ENCODE peak calls at places on chromosomes 7 and 10, in four cellular contexts. N is prostate gland, C is fibroblast of lung, P is fibroblast of mammary gland. Q is an unnamed sample.

GRCh38 chr7:117383826-117384225 is 43.5 kb downstream of the ASZ1 start:
- DNase-seq in N (no peak), C (no peak), P (no peak), Q (peak; percentile 10)

GRCh38 chr7:37440738-37441404 is 7.8 kb downstream of the ELMO1 start:
- DNase-seq in N (no peak), C (no peak), P (no peak), Q (no peak)

GRCh38 chr7:47283497-47284131 is 298.3 kb downstream of the TNS3 start:
- DNase-seq in N (no peak), C (no peak), P (no peak), Q (no peak)

GRCh38 chr7:132004528-132004927 is 448.1 kb upstream of the PODXL start:
- DNase-seq in N (peak; percentile 21), C (peak; percentile 45), P (peak; percentile 24), Q (peak; percentile 7)

GRCh38 chr10:18079665-18080295 is 60.4 kb upstream of the CACNB2 start:
- DNase-seq in N (no peak), C (peak; percentile 11), P (peak; percentile 73), Q (peak; percentile 29)

GRCh38 chr7:116315293-116315692 is 105.0 kb downstream of the TES start:
- DNase-seq in N (peak; percentile 21), C (peak; percentile 89), P (peak; percentile 54), Q (peak; percentile 28)

GRCh38 chr10:52387744-52388143 is 73.7 kb downstream of the DKK1 start:
- DNase-seq in N (no peak), C (peak; percentile 16), P (no peak), Q (no peak)

GRCh38 chr7:43612599-43613589 is 30.0 kb downstream of the STK17A start:
- DNase-seq in N (no peak), C (peak; percentile 78), P (peak; percentile 79), Q (peak; percentile 59)

GRCh38 chr7:30866939-30867338 is 44.7 kb upstream of the AQP1 start:
- DNase-seq in N (no peak), C (no peak), P (no peak), Q (no peak)

GRCh38 chr10:131692176-131692575 is 208.6 kb upstream of the PPP2R2D start:
- DNase-seq in N (no peak), C (no peak), P (no peak), Q (no peak)

GRCh38 chr10:97821308-97822038 is 28.2 kb upstream of the GOLGA7B start:
- DNase-seq in N (no peak), C (no peak), P (no peak), Q (peak; percentile 6)

GRCh38 chr7:92461027-92462003 is 14.0 kb downstream of the GATAD1 start:
- DNase-seq in N (peak; percentile 16), C (peak; percentile 33), P (peak; percentile 55), Q (peak; percentile 72)

GRCh38 chr10:65294329-65294728 is 1631.5 kb upstream of the LRRTM3 start:
- DNase-seq in N (no peak), C (peak; percentile 37), P (no peak), Q (no peak)
- TF ChIP-seq CTCF in N (no peak), C (no peak), P (no peak), Q (no peak)

DNA sequence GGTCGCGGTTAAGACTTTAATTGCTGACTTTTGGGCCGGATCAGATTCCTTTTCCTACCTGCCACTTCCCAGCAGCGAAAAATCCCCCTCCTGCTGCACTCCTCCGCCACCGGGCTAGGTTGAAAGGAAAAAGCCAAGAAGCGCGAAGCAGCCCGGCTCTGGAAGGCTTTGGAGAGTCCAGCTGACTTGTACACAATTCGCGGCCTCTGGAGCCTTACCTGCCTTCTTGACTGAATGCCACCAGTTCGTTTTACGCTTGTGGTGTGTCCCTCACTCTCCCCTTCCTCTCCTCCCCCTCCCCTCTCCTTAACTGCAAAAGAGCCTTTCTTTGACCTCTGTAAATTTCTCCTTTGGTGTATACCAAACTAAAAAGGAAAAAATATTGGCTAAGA is 2.7 kb upstream of the FEZF1 start:
- DNase-seq in N (no peak), C (no peak), P (no peak), Q (no peak)
- H3K4me3 ChIP-seq in N (no peak overlapping the region), C (no peak overlapping the region), P (no peak overlapping the region), Q (no peak overlapping the region)

DNA sequence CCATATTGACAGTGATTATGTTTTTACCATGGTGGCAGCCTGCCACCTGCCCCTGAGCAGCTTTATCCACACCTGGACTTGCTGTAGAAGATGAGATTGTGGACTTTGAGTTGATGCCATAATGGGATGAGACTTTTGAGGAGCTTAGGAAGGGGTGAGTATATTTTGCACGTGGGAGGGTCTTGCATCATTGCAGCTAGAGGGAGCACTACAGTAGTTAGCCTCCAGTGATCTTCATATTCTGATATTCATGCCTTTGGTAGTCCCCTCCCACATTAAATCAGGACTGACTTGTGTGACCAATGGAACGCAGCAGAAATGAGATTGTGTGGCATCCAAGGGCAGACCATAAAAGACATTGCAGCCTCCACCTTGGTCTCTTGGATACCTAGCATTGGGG is 18.2 kb upstream of the COL13A1 start:
- DNase-seq in N (no peak), C (no peak), P (no peak), Q (no peak)
- TF ChIP-seq CTCF in N (no peak), C (peak; percentile 7), P (no peak), Q (peak; percentile 24)

GRCh38 chr7:129785457-129786178 is 167.1 kb downstream of the UBE2H start:
- DNase-seq in N (no peak), C (no peak), P (no peak), Q (no peak)
- H3K4me3 ChIP-seq in N (no peak overlapping the region), C (no peak overlapping the region), P (no peak overlapping the region), Q (no peak overlapping the region)

GRCh38 chr10:76071638-76072317 is 640.4 kb downstream of the LRMDA start:
- DNase-seq in N (no peak), C (peak; percentile 32), P (peak; percentile 36), Q (no peak)

GRCh38 chr10:76073524-76073923 is 642.1 kb downstream of the LRMDA start:
- DNase-seq in N (no peak), C (peak; percentile 9), P (no peak), Q (no peak)

GRCh38 chr10:76074659-76075058 is 643.2 kb downstream of the LRMDA start:
- DNase-seq in N (no peak), C (no peak), P (no peak), Q (no peak)

GRCh38 chr10:76070861-76071260 is 639.4 kb downstream of the LRMDA start:
- DNase-seq in N (no peak), C (no peak), P (no peak), Q (no peak)

GRCh38 chr10:76072384-76072783 is 641.0 kb downstream of the LRMDA start:
- DNase-seq in N (peak; percentile 33), C (no peak), P (no peak), Q (no peak)
- TF ChIP-seq CTCF in N (no peak), C (no peak), P (no peak), Q (no peak)

DNA sequence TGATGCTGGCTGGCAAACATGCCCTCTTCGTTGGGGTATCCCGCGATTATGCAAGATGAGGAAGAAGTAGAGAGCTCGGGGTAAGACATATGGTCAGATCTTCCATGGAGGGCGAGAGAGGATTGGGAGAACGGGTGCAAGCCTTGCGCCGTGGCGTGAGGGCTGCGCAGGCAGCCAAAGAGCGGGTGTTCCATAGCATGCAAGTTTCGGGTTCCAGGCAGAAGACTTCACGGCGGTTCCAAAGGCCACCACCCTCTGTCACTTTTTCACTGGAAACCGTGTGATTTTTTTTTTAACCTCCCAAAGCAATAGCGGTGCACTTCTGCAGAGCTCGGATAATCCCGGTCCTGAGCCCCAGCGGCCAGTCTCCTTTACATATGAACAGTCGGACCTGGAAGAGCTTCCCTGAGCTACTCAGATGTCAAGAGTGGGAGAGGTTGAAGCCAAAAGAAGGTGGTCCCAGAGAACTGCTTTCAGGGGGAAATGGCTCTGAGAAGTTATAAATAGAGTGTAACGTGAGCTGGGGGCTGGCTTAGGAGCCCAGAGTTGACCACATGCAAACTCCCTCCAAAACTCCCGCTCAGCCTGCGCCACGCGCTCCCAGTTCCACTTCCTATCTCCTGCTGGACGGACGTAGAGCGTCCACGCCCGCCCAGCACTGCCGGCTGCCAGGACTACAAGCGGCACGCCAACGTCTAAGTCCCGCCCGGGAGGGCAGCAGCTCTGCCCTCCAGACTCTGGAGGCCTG is at the start of gene MEOX2:
- DNase-seq in N (no peak), C (peak; percentile 31), P (peak; percentile 77), Q (peak; percentile 28)
- H3K4me3 ChIP-seq in N (peak within 1 kb of the TSS; percentile 15), C (peak within 1 kb of the TSS; percentile 73), P (peak within 1 kb of the TSS; percentile 57), Q (peak within 1 kb of the TSS; percentile 18)

DNA sequence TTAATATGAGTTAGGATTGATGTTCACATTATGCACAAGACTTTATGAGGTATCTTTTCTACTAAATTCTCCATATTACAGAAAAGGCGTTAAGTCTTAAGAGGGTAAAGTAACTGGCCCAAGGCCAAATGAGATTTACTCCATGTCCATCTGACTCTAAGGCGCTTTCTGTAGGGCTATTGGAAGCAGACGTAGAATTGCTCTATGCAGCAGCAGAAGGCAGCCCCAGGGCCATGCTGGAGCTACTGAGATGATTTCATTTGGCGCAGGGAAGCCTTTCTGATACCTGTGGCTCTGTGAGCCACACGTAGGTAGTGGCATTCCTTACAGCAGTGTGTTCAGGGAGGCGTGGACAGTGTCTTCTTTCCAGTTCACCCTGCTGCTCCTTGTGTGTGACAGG is 133.1 kb downstream of the SH2D4B start:
- DNase-seq in N (no peak), C (no peak), P (no peak), Q (no peak)
- TF ChIP-seq CTCF in N (no peak), C (no peak), P (no peak), Q (no peak)

GRCh38 chr7:16774294-16774693 is 20.7 kb downstream of the TSPAN13 start:
- DNase-seq in N (no peak), C (no peak), P (no peak), Q (no peak)

GRCh38 chr7:16773884-16774283 is 20.3 kb downstream of the TSPAN13 start:
- DNase-seq in N (no peak), C (peak; percentile 16), P (no peak), Q (no peak)

GRCh38 chr7:16774986-16775385 is 21.4 kb downstream of the TSPAN13 start:
- DNase-seq in N (no peak), C (no peak), P (no peak), Q (no peak)

GRCh38 chr7:16776053-16776452 is 22.5 kb downstream of the TSPAN13 start:
- DNase-seq in N (no peak), C (no peak), P (no peak), Q (no peak)

DNA sequence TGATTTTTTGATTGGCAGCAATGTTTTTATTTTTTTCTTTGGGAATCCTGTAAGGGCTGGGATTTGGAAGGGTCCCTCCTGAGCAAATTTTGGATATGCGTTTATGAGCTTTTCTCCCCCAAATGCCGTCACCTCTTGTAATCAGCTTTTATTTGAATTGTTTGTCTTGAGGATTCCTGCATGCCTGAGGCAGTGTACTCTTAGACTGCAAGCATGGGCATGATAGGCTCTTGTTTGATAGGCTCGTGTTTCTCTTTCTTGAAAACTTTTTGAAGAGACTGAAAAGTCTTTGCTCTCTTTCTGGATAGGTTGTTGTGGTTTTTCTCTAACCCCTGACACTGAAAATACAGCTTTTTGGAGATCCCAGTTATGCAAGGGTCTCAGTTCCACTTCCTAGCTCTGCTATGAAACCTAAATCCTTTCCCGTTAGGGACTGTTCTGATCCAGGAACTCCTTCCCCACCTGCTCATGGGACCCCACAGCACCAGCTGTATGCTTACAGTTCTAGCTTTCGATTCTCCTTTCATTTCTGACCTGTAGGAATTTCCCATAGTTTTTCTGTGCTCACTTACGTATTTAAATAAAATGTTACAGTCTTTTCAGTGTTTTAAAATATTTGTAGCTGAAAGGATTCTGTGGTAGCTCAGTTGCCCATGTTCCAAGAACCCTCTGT is 17.2 kb downstream of the TSPAN13 start:
- DNase-seq in N (peak; percentile 36), C (no peak), P (no peak), Q (peak; percentile 8)
- H3K4me3 ChIP-seq in N (no peak overlapping the region), C (no peak overlapping the region), P (no peak overlapping the region), Q (no peak overlapping the region)

GRCh38 chr10:8502611-8503010 is 448.1 kb downstream of the GATA3 start:
- DNase-seq in N (no peak), C (no peak), P (no peak), Q (no peak)
- TF ChIP-seq CTCF in N (no peak), C (no peak), P (no peak), Q (no peak)

GRCh38 chr10:100656479-100656878 is 88.9 kb upstream of the PAX2 start:
- DNase-seq in N (peak; percentile 24), C (no peak), P (peak; percentile 10), Q (peak; percentile 7)
- H3K4me3 ChIP-seq in N (no peak overlapping the region), C (no peak overlapping the region), P (no peak overlapping the region), Q (no peak overlapping the region)